ENCODE peak calls at places on chromosomes 11 and 22, in nine cellular contexts. One of them, this sample, is unnamed. For H3K27me3 and H3K4me1, the result is how much of the 10 kb centered on the place peaks cover.

GRCh38 chr22:33329398-33329797 is 271.2 kb upstream of the SYN3 start:
- DNase-seq in upper lobe of right lung: no peak
- DNase-seq in Peyer's patch: no peak
- DNase-seq in PC-3: no peak
- DNase-seq in heart left ventricle: no peak
- DNase-seq in body of pancreas: no peak
- DNase-seq in HCT116: no peak
- DNase-seq in sigmoid colon: no peak
- DNase-seq in H9: no peak
- DNase-seq in this sample: no peak

GRCh38 chr22:19652316-19652715 is 62.0 kb upstream of the SEPTIN5 start:
- DNase-seq in HCT116: no peak
- DNase-seq in heart left ventricle: no peak
- DNase-seq in sigmoid colon: no peak
- DNase-seq in upper lobe of right lung: no peak
- DNase-seq in body of pancreas: no peak
- DNase-seq in H9: no peak
- DNase-seq in PC-3: no peak
- DNase-seq in Peyer's patch: no peak
- DNase-seq in this sample: no peak

GRCh38 chr11:24239016-24239720 is 257.7 kb upstream of the LUZP2 start:
- DNase-seq in HCT116: no peak
- DNase-seq in H9: no peak
- DNase-seq in PC-3: peak
- DNase-seq in body of pancreas: no peak
- DNase-seq in upper lobe of right lung: no peak
- DNase-seq in sigmoid colon: no peak
- DNase-seq in heart left ventricle: no peak
- DNase-seq in Peyer's patch: no peak
- DNase-seq in this sample: no peak

GRCh38 chr11:73661035-73661628 is 14.8 kb downstream of the PLEKHB1 start:
- DNase-seq in Peyer's patch: peak
- DNase-seq in HCT116: peak
- DNase-seq in PC-3: peak
- DNase-seq in heart left ventricle: peak
- DNase-seq in body of pancreas: peak
- DNase-seq in H9: peak
- DNase-seq in upper lobe of right lung: peak
- DNase-seq in sigmoid colon: peak
- DNase-seq in this sample: peak

GRCh38 chr11:102974552-102975280 is 19.2 kb upstream of the MMP13 start:
- DNase-seq in PC-3: peak
- DNase-seq in Peyer's patch: no peak
- DNase-seq in body of pancreas: no peak
- DNase-seq in HCT116: no peak
- DNase-seq in upper lobe of right lung: no peak
- DNase-seq in sigmoid colon: no peak
- DNase-seq in heart left ventricle: no peak
- DNase-seq in H9: no peak
- DNase-seq in this sample: no peak

GRCh38 chr22:32643246-32643645 is 158.3 kb upstream of the TIMP3 start:
- DNase-seq in upper lobe of right lung: no peak
- DNase-seq in body of pancreas: no peak
- DNase-seq in PC-3: no peak
- DNase-seq in heart left ventricle: no peak
- DNase-seq in sigmoid colon: no peak
- DNase-seq in HCT116: no peak
- DNase-seq in H9: no peak
- DNase-seq in Peyer's patch: no peak
- DNase-seq in this sample: no peak

GRCh38 chr22:24445481-24446290 is 18.3 kb downstream of the ADORA2A start:
- DNase-seq in Peyer's patch: no peak
- DNase-seq in HCT116: no peak
- DNase-seq in sigmoid colon: no peak
- DNase-seq in H9: peak
- DNase-seq in upper lobe of right lung: no peak
- DNase-seq in PC-3: no peak
- DNase-seq in heart left ventricle: no peak
- DNase-seq in body of pancreas: no peak
- DNase-seq in this sample: no peak

GRCh38 chr22:38758276-38758945 is 2.6 kb upstream of the SUN2 start:
- DNase-seq in upper lobe of right lung: no peak
- DNase-seq in sigmoid colon: no peak
- DNase-seq in body of pancreas: no peak
- DNase-seq in heart left ventricle: no peak
- DNase-seq in Peyer's patch: no peak
- DNase-seq in PC-3: no peak
- DNase-seq in HCT116: no peak
- DNase-seq in H9: no peak
- DNase-seq in this sample: no peak

GRCh38 chr22:22110548-22111266 is 128.1 kb upstream of the TOP3B start:
- DNase-seq in sigmoid colon: no peak
- DNase-seq in H9: peak
- DNase-seq in HCT116: peak
- DNase-seq in body of pancreas: peak
- DNase-seq in PC-3: peak
- DNase-seq in heart left ventricle: peak
- DNase-seq in Peyer's patch: no peak
- DNase-seq in upper lobe of right lung: no peak
- DNase-seq in this sample: no peak

GRCh38 chr22:42920101-42920820 is 63.2 kb upstream of the ARFGAP3 start:
- DNase-seq in sigmoid colon: peak
- DNase-seq in heart left ventricle: peak
- DNase-seq in body of pancreas: peak
- DNase-seq in Peyer's patch: no peak
- DNase-seq in PC-3: no peak
- DNase-seq in upper lobe of right lung: peak
- DNase-seq in H9: no peak
- DNase-seq in HCT116: no peak
- DNase-seq in this sample: no peak

GRCh38 chr11:128302425-128303186 is 284.8 kb downstream of the ETS1 start:
- DNase-seq in body of pancreas: no peak
- DNase-seq in HCT116: no peak
- DNase-seq in PC-3: no peak
- DNase-seq in heart left ventricle: no peak
- DNase-seq in upper lobe of right lung: no peak
- DNase-seq in Peyer's patch: no peak
- DNase-seq in H9: no peak
- DNase-seq in sigmoid colon: no peak
- DNase-seq in this sample: no peak

GRCh38 chr22:46259374-46259773 is 3.8 kb downstream of the PKDREJ start:
- DNase-seq in sigmoid colon: no peak
- DNase-seq in heart left ventricle: no peak
- DNase-seq in H9: no peak
- DNase-seq in HCT116: no peak
- DNase-seq in Peyer's patch: peak
- DNase-seq in upper lobe of right lung: no peak
- DNase-seq in PC-3: no peak
- DNase-seq in body of pancreas: no peak
- DNase-seq in this sample: no peak

GRCh38 chr11:77074626-77075221 is 8.0 kb downstream of the CAPN5 start:
- DNase-seq in body of pancreas: no peak
- DNase-seq in sigmoid colon: peak
- DNase-seq in HCT116: no peak
- DNase-seq in PC-3: no peak
- DNase-seq in Peyer's patch: peak
- DNase-seq in upper lobe of right lung: peak
- DNase-seq in heart left ventricle: no peak
- DNase-seq in H9: peak
- DNase-seq in this sample: no peak

GRCh38 chr11:120546312-120547205 is 35.0 kb downstream of the GRIK4 start:
- DNase-seq in Peyer's patch: no peak
- DNase-seq in upper lobe of right lung: no peak
- DNase-seq in heart left ventricle: peak
- DNase-seq in sigmoid colon: no peak
- DNase-seq in H9: peak
- DNase-seq in HCT116: peak
- DNase-seq in body of pancreas: peak
- DNase-seq in PC-3: peak
- DNase-seq in this sample: no peak

GRCh38 chr11:723120-723883 is 17.3 kb downstream of the EPS8L2 start:
- DNase-seq in Peyer's patch: no peak
- DNase-seq in H9: peak
- DNase-seq in PC-3: peak
- DNase-seq in HCT116: no peak
- DNase-seq in heart left ventricle: peak
- DNase-seq in upper lobe of right lung: no peak
- DNase-seq in body of pancreas: peak
- DNase-seq in sigmoid colon: no peak
- DNase-seq in this sample: no peak

GRCh38 chr22:46824348-46824909 is 62.0 kb downstream of the TBC1D22A start:
- DNase-seq in H9: no peak
- DNase-seq in PC-3: no peak
- DNase-seq in upper lobe of right lung: no peak
- DNase-seq in HCT116: no peak
- DNase-seq in heart left ventricle: no peak
- DNase-seq in body of pancreas: no peak
- DNase-seq in sigmoid colon: no peak
- DNase-seq in Peyer's patch: no peak
- DNase-seq in this sample: no peak

GRCh38 chr11:114236829-114237228 is 59.4 kb upstream of the NNMT start:
- DNase-seq in H9: no peak
- DNase-seq in body of pancreas: no peak
- DNase-seq in Peyer's patch: no peak
- DNase-seq in upper lobe of right lung: no peak
- DNase-seq in HCT116: no peak
- DNase-seq in PC-3: no peak
- DNase-seq in heart left ventricle: no peak
- DNase-seq in sigmoid colon: no peak
- DNase-seq in this sample: no peak

DNA sequence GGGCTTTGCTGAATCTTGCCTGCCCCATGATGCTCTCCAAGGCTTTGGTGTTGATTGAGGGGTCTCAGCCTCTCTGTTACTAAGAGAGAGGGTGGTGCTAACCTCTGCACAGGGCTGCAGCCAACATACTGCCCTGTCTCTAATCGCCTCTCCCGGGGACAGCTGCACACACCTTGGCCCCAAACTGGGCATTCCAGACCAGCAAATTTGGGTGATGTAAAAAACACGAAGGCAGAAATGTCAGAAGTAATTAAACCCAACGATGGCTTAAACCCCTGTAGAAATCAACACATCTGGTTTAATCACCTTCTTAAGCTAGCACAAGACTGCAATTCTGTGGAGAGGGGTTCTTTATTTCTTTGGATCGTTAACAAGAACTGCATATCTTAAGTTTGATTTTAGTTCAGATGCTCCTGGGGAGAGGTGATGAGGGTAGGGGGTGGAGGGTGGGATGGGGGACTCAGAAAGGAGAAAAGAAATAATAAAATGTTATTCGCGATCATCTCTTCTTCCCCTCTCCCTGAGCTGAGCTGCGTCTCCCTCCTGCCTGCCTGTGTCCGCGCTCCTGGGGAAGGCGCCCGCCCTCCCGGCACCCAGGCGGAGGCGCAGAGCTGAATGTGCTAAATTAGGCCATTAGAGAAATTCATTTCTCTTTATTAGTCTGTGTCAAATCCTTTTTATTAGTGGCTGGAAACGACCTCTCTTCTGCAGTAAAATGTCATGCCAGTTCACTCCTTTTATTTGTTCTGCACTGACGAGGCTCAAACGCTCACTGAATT is 116.3 kb downstream of the FEZ1 start:
- DNase-seq in PC-3: no peak
- DNase-seq in body of pancreas: no peak
- DNase-seq in sigmoid colon: no peak
- DNase-seq in H9: no peak
- DNase-seq in upper lobe of right lung: no peak
- DNase-seq in Peyer's patch: peak
- DNase-seq in heart left ventricle: no peak
- DNase-seq in HCT116: no peak
- DNase-seq in this sample: no peak
- H3K27me3 ChIP-seq in PC-3: half or more
- H3K27me3 ChIP-seq in body of pancreas: under half
- H3K27me3 ChIP-seq in sigmoid colon: under half
- H3K27me3 ChIP-seq in H9: under half
- H3K27me3 ChIP-seq in upper lobe of right lung: under half
- H3K27me3 ChIP-seq in Peyer's patch: under half
- H3K27me3 ChIP-seq in heart left ventricle: under half
- H3K27me3 ChIP-seq in HCT116: half or more
- H3K27me3 ChIP-seq in this sample: under half

DNA sequence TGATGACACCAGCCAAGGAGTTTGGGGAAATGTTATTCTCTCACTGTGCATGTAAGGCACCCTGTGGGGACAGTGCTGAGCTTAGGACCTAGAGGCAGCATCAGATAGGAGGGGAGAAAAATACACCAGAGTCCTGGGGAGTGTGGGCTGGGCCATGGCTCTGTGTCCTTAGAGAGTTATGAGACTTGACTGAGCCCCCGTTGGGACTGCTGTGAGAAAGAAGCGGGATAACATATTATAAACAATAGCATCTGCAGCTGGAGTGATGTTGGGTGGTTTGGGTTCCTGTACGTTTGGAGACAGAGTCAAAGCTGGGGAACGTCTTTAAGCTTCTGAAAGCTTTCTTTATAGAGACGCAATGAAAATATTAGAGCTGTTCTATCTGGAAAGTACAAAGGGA is 90.9 kb upstream of the CRTAM start:
- DNase-seq in HCT116: no peak
- DNase-seq in Peyer's patch: no peak
- DNase-seq in sigmoid colon: no peak
- DNase-seq in heart left ventricle: no peak
- DNase-seq in body of pancreas: no peak
- DNase-seq in H9: no peak
- DNase-seq in PC-3: no peak
- DNase-seq in upper lobe of right lung: no peak
- DNase-seq in this sample: no peak
- H3K4me1 ChIP-seq in HCT116: under half
- H3K4me1 ChIP-seq in Peyer's patch: under half
- H3K4me1 ChIP-seq in sigmoid colon: under half
- H3K4me1 ChIP-seq in heart left ventricle: under half
- H3K4me1 ChIP-seq in body of pancreas: under half
- H3K4me1 ChIP-seq in H9: under half
- H3K4me1 ChIP-seq in PC-3: under half
- H3K4me1 ChIP-seq in upper lobe of right lung: under half
- H3K4me1 ChIP-seq in this sample: under half

DNA sequence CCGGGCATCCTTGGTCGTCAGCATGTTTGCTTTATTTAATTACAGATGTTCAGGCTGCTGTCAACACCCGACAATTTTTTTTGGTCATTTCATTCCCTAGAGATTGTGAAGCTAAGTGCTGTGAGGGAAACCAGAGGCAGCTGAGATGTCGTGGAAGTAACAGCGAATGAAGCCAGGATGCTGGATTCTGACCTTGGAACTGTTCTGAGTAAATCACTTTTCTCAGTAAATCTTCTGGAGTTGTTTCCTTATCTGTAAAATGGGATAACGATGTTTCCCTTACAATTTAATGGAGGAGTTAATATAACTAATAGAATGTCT is 390 bp upstream of the CKAP5 start:
- DNase-seq in upper lobe of right lung: no peak
- DNase-seq in H9: no peak
- DNase-seq in heart left ventricle: no peak
- DNase-seq in PC-3: no peak
- DNase-seq in Peyer's patch: no peak
- DNase-seq in HCT116: no peak
- DNase-seq in body of pancreas: no peak
- DNase-seq in sigmoid colon: no peak
- DNase-seq in this sample: no peak
- H3K27me3 ChIP-seq in upper lobe of right lung: under half
- H3K27me3 ChIP-seq in H9: under half
- H3K27me3 ChIP-seq in heart left ventricle: under half
- H3K27me3 ChIP-seq in PC-3: under half
- H3K27me3 ChIP-seq in Peyer's patch: under half
- H3K27me3 ChIP-seq in HCT116: under half
- H3K27me3 ChIP-seq in body of pancreas: under half
- H3K27me3 ChIP-seq in sigmoid colon: under half
- H3K27me3 ChIP-seq in this sample: under half

GRCh38 chr22:17970205-17970708 is 54.1 kb downstream of the MICAL3 start:
- DNase-seq in HCT116: no peak
- DNase-seq in PC-3: no peak
- DNase-seq in heart left ventricle: no peak
- DNase-seq in H9: no peak
- DNase-seq in sigmoid colon: no peak
- DNase-seq in Peyer's patch: no peak
- DNase-seq in body of pancreas: no peak
- DNase-seq in upper lobe of right lung: no peak
- DNase-seq in this sample: no peak
- H3K4me1 ChIP-seq in HCT116: under half
- H3K4me1 ChIP-seq in PC-3: under half
- H3K4me1 ChIP-seq in heart left ventricle: under half
- H3K4me1 ChIP-seq in H9: under half
- H3K4me1 ChIP-seq in sigmoid colon: half or more
- H3K4me1 ChIP-seq in Peyer's patch: under half
- H3K4me1 ChIP-seq in body of pancreas: under half
- H3K4me1 ChIP-seq in upper lobe of right lung: under half
- H3K4me1 ChIP-seq in this sample: under half

This sample was measured in prostate gland.